ENCODE peak calls at places on chromosomes 2 and 18, in nine cellular contexts. O is astrocyte, S is endothelial cell of umbilical vein, I is mesendoderm, K is K562, T is GM23248, F is colonic mucosa, Q is GM12878, E is H1. N is an unnamed sample.

GRCh38 chr18:57585846-57586242 is 658 bp downstream of the FECH start:
- DNase-seq in O (no peak), S (no peak), I (peak; percentile 39), K (no peak), T (no peak), F (no peak), Q (no peak), E (no peak), N (no peak)

GRCh38 chr18:2971741-2972552 is 41.0 kb downstream of the LPIN2 start:
- DNase-seq in O (no peak), S (no peak), I (no peak), K (no peak), T (peak; percentile 75), F (no peak), Q (peak; percentile 90), E (no peak), N (peak; percentile 90)

GRCh38 chr2:241064008-241064801 is 37.9 kb downstream of the MTERF4 start:
- DNase-seq in O (no peak), S (peak; percentile 4), I (peak; percentile 23), K (no peak), T (no peak), F (peak; percentile 47), Q (no peak), E (peak; percentile 80), N (peak; percentile 90)

GRCh38 chr2:236546561-236546961 is 23.1 kb upstream of the ACKR3 start:
- DNase-seq in O (no peak), S (no peak), I (no peak), K (no peak), T (no peak), F (no peak), Q (peak; percentile 56), E (no peak), N (no peak)

GRCh38 chr18:22637787-22638186 is 220.1 kb upstream of the CTAGE1 start:
- DNase-seq in O (peak; percentile 93), S (no peak), I (no peak), K (no peak), T (peak; percentile 88), F (no peak), Q (no peak), E (no peak), N (no peak)

GRCh38 chr18:46406539-46406932 is 250.5 kb downstream of the LOXHD1 start:
- DNase-seq in O (no peak), S (no peak), I (no peak), K (no peak), T (no peak), F (no peak), Q (no peak), E (no peak), N (peak; percentile 73)

GRCh38 chr2:43084699-43085091 is 141.7 kb downstream of the ZFP36L2 start:
- DNase-seq in O (peak; percentile 83), S (no peak), I (peak; percentile 49), K (no peak), T (peak; percentile 77), F (no peak), Q (no peak), E (no peak), N (peak; percentile 83)

GRCh38 chr2:28958689-28959088 is 22.4 kb upstream of the TOGARAM2 start:
- DNase-seq in O (peak; percentile 56), S (peak; percentile 66), I (peak; percentile 85), K (peak; percentile 64), T (peak; percentile 90), F (peak; percentile 53), Q (peak; percentile 25), E (peak; percentile 69), N (peak; percentile 84)

GRCh38 chr18:48634491-48634890 is 95.7 kb downstream of the CTIF start:
- DNase-seq in O (no peak), S (no peak), I (no peak), K (no peak), T (no peak), F (no peak), Q (no peak), E (no peak), N (no peak)

GRCh38 chr2:46508734-46509133 is 29.4 kb downstream of the TMEM247 start:
- DNase-seq in O (no peak), S (no peak), I (no peak), K (no peak), T (no peak), F (no peak), Q (no peak), E (no peak), N (no peak)

DNA sequence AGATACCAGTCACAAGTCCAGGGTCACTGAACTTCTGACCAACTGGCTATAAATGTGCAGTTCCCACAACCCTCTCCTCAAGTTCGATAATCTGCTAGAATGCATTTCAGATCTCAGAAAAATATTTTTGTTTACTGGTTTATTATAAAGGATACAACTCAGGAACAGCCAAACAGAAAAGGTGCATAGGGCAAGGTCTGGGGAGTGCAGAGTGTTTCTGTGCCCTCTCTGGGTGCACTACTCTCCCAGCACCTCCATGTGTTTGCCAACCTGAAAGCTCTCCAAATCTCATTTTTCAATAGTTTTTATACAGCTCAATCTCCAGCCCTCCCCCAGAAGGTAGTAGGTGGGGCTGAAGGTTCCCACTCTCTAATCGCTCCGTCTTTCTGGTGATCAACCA is 85.2 kb downstream of the SKA1 start:
- DNase-seq in O (no peak), S (no peak), I (no peak), K (no peak), T (no peak), F (no peak), Q (no peak), E (no peak), N (no peak)
- H3K9ac ChIP-seq in O (no peak overlapping the region), S (no peak overlapping the region), I (no peak overlapping the region), K (no peak overlapping the region), T (no peak overlapping the region), F (no peak overlapping the region), Q (no peak overlapping the region), E (no peak overlapping the region), N (no peak overlapping the region)

DNA sequence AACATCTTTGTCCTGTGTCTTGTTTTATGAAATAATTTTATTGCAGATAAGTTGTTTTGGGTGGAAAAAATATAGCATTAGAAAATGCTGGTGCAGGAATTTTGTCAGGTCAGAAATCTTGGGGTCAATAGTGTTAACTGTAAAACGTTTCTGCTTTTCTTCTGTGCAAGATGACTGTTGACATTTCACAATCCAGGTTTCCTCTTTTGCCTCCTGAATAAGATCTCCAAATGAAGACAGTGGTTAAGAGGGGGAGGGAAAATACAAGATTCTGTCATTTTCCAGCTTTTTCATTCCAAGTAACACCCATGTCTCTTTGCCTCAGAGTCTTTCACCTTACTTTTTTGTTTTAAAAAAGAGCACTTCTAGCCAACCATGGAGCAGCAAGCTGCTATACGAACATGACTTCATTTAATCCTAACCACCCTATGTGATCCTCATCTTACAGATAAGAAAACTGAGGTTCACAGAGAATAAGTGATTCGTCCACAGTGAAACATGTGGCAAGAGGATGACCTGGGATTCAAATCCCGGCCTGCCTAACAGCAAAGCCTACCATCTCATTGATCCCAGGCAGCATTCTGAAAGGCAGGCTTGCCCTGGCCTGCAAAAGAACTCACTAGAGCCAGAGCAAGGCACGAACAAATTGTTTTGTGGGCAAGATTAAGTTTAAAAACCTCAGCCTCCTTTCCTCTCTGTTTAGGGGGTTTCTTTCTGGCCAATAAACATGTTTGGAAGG is 3.0 kb downstream of the PLEK start:
- DNase-seq in O (no peak), S (no peak), I (no peak), K (no peak), T (peak; percentile 10), F (no peak), Q (no peak), E (no peak), N (no peak)
- H3K4me3 ChIP-seq in O (no peak overlapping the region), S (no peak overlapping the region), I (no peak overlapping the region), K (no peak overlapping the region), T (peak overlapping the region; percentile 11), F (no peak overlapping the region), Q (peak overlapping the region; percentile 84), E (no peak overlapping the region), N (no peak overlapping the region)

GRCh38 chr2:134738150-134738865 is 19.5 kb upstream of the TMEM163 start:
- DNase-seq in O (peak; percentile 64), S (peak; percentile 46), I (no peak), K (no peak), T (no peak), F (no peak), Q (no peak), E (no peak), N (no peak)

GRCh38 chr2:134737671-134738070 is 18.9 kb upstream of the TMEM163 start:
- DNase-seq in O (no peak), S (no peak), I (no peak), K (no peak), T (no peak), F (no peak), Q (no peak), E (no peak), N (no peak)

GRCh38 chr2:134739879-134740301 is 21.1 kb upstream of the TMEM163 start:
- DNase-seq in O (peak; percentile 66), S (no peak), I (no peak), K (no peak), T (peak; percentile 44), F (no peak), Q (peak; percentile 90), E (no peak), N (no peak)

GRCh38 chr2:134736167-134736885 is 17.5 kb upstream of the TMEM163 start:
- DNase-seq in O (peak; percentile 80), S (peak; percentile 80), I (peak; percentile 95), K (no peak), T (peak; percentile 47), F (no peak), Q (no peak), E (no peak), N (no peak)

GRCh38 chr2:134739261-134739878 is 20.6 kb upstream of the TMEM163 start:
- DNase-seq in O (no peak), S (no peak), I (no peak), K (no peak), T (no peak), F (no peak), Q (no peak), E (no peak), N (no peak)
- H3K9ac ChIP-seq in O (no peak overlapping the region), S (no peak overlapping the region), I (no peak overlapping the region), K (no peak overlapping the region), T (no peak overlapping the region), F (no peak overlapping the region), Q (peak overlapping the region; percentile 10), E (no peak overlapping the region), N (no peak overlapping the region)

GRCh38 chr2:173552540-173552939 is 197.9 kb downstream of the CDCA7 start:
- DNase-seq in O (no peak), S (no peak), I (no peak), K (no peak), T (no peak), F (no peak), Q (no peak), E (no peak), N (no peak)

GRCh38 chr2:173555833-173556232 is 201.2 kb downstream of the CDCA7 start:
- DNase-seq in O (peak; percentile 22), S (peak; percentile 61), I (no peak), K (no peak), T (no peak), F (no peak), Q (no peak), E (no peak), N (no peak)

GRCh38 chr2:173550143-173550542 is 195.5 kb downstream of the CDCA7 start:
- DNase-seq in O (peak; percentile 59), S (no peak), I (no peak), K (no peak), T (peak; percentile 88), F (no peak), Q (no peak), E (no peak), N (no peak)

DNA sequence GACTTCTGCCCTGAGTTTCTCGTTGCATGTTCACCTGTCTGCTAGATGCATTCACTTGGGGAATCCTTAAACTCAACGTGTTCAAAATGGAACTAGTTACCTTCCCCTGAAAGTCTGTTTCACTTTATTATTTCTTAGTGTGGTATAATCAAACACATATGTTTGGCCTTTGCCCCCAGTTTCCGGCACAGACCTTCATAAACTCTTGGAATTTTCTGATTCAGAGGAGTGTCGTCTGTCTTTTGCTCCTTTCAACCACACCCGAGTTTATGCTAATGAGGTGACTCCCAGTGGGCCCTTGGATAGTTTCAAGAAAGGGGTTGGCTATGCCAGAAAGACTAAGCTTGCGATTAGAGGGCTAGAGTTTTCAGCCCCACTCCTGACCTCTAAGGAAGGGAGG is 198.9 kb downstream of the CDCA7 start:
- DNase-seq in O (peak; percentile 30), S (no peak), I (no peak), K (no peak), T (peak; percentile 66), F (peak; percentile 70), Q (no peak), E (no peak), N (no peak)
- H3K4me3 ChIP-seq in O (no peak overlapping the region), S (no peak overlapping the region), I (no peak overlapping the region), K (no peak overlapping the region), T (no peak overlapping the region), F (no peak overlapping the region), Q (no peak overlapping the region), E (no peak overlapping the region), N (no peak overlapping the region)